ENCODE peak calls at places on chromosomes 3 and 15, in four cellular contexts. I is left ventricle myocardium inferior, H is GM23248, R is lower leg skin. Y is an unnamed sample.

GRCh38 chr3:87191175-87191574 is 35.9 kb upstream of the CHMP2B start:
- DNase-seq in I (no peak), R (no peak), H (peak; percentile 64), Y (no peak)

GRCh38 chr3:119872773-119873172 is 90.9 kb downstream of the NR1I2 start:
- DNase-seq in H (no peak), I (no peak), R (no peak), Y (no peak)

GRCh38 chr3:106088270-106088669 is 219.5 kb upstream of the CBLB start:
- DNase-seq in H (no peak), I (no peak), R (no peak), Y (no peak)

GRCh38 chr3:139173372-139174108 is 128.8 kb upstream of the PRR23C start:
- DNase-seq in R (no peak), I (no peak), H (peak; percentile 76), Y (peak; percentile 11)

GRCh38 chr15:78362716-78363426 is 22.7 kb downstream of the CRABP1 start:
- DNase-seq in R (no peak), I (no peak), H (peak; percentile 39), Y (no peak)

GRCh38 chr3:14289590-14290453 is 111.2 kb downstream of the LSM3 start:
- DNase-seq in H (peak; percentile 87), I (no peak), R (no peak), Y (peak; percentile 69)

GRCh38 chr3:72157782-72158638 is 373.1 kb upstream of the PROK2 start:
- DNase-seq in I (no peak), R (no peak), H (peak; percentile 20), Y (no peak)

GRCh38 chr15:81752974-81753373 is 292.8 kb downstream of the MEX3B start:
- DNase-seq in H (no peak), R (no peak), I (no peak), Y (no peak)

GRCh38 chr3:13822042-13822441 is 57.8 kb downstream of the WNT7A start:
- DNase-seq in H (peak; percentile 58), I (no peak), R (no peak), Y (peak; percentile 92)

GRCh38 chr3:72487078-72487765 is 361.0 kb downstream of the SHQ1 start:
- DNase-seq in I (peak; percentile 46), R (peak; percentile 82), H (peak; percentile 94), Y (peak; percentile 43)

GRCh38 chr15:39511915-39512260 is 69.0 kb upstream of the THBS1 start:
- DNase-seq in H (peak; percentile 80), R (no peak), I (peak; percentile 22), Y (peak; percentile 32)

GRCh38 chr15:78077053-78077859 is at the start of gene TBC1D2B:
- DNase-seq in H (peak; percentile 73), I (peak; percentile 72), R (no peak), Y (peak; percentile 59)

GRCh38 chr3:52527039-52527731 is 6.5 kb downstream of the NT5DC2 start:
- DNase-seq in H (no peak), R (no peak), I (peak; percentile 14), Y (no peak)

GRCh38 chr3:152298393-152299242 is 29.9 kb downstream of the MBNL1 start:
- DNase-seq in H (peak; percentile 92), R (peak; percentile 87), I (peak; percentile 48), Y (peak; percentile 93)

GRCh38 chr3:42043116-42043796 is 47.9 kb upstream of the TRAK1 start:
- DNase-seq in R (no peak), I (peak; percentile 58), H (peak; percentile 45), Y (no peak)

GRCh38 chr3:52005571-52005986 is 9.9 kb upstream of the RPL29 start:
- DNase-seq in H (peak; percentile 85), R (no peak), I (no peak), Y (peak; percentile 74)

DNA sequence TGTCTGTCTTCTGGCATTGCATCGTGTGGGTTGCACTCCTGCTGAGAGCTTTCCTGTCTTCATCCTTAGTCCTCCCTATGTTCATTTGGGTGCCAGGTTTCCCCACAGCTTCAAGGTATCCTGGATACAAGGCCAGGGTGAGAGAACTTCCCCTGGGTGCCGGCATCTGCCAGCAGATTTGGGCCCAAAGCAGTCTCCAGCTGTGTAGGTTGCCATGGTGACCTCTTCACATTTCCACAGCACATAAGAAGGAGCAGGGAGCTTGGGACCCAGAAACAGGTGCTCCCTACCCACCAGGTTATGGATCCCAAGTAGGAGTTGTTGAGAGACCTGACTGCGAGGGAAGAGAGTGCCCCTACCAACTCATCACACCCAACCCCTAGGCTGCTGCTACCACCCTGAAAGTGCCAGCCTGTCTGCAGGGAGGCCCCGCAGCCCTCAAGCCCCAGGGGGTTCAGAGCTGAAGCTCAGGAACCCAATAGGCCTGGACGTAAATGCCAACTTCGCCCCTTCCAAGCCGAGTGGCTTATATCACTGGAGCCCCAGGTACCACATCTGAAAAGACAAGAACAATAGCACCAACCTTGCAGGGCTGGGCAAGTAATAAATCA is 19.9 kb downstream of the TTC21A start:
- DNase-seq in I (no peak), R (no peak), H (no peak), Y (no peak)
- H3K4me3 ChIP-seq in I (no peak overlapping the region), R (no peak overlapping the region), H (no peak overlapping the region), Y (no peak overlapping the region)

DNA sequence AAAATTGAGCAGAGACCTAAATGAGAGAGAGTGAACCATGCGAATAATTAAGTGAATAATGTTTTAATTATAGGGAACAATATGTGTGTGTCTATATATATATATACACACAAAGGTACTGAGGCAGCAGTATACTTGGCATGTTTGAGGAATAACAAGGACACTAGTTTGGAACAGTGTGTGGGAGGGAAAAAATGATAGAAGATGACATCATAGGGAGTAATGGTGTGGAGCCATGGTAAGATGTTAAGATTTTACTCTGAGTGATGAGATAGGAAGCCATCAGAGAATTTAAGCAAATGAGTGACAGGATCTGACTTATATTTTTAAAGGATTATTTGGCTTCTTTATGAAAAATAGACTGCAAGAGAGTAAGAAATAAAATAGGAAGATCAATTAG is 29.1 kb downstream of the DTWD1 start:
- DNase-seq in H (peak; percentile 33), I (no peak), R (no peak), Y (no peak)
- H3K4me3 ChIP-seq in H (no peak overlapping the region), I (no peak overlapping the region), R (no peak overlapping the region), Y (no peak overlapping the region)

GRCh38 chr3:195106418-195106906 is 164.5 kb downstream of the XXYLT1 start:
- DNase-seq in I (peak; percentile 74), R (no peak), H (peak; percentile 83), Y (peak; percentile 47)
- H3K4me3 ChIP-seq in I (peak overlapping the region; percentile 52), R (no peak overlapping the region), H (peak overlapping the region; percentile 65), Y (peak overlapping the region; percentile 21)

DNA sequence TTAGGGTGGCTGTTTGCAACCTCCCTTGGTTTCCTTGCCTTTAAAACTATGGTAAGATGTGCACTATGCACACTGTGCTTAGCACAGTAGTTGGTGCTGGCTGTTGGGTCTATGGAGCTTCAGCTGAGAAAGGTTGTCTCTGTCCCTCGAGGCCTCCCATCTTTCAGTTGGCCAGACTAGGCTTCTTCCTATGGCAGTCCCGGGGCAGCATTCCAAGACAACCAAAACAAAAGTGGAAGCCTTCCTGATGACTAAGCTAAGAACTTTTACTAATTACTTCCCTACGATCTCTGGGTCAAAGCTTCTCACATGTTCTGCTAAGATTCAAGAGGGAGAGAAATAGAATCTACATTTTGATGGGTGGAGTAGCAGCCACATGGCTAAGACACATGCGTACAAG is 342.8 kb downstream of the TUSC7 start:
- DNase-seq in R (no peak), I (no peak), H (peak; percentile 56), Y (no peak)
- H3K4me3 ChIP-seq in R (no peak overlapping the region), I (no peak overlapping the region), H (no peak overlapping the region), Y (no peak overlapping the region)

GRCh38 chr3:147688868-147689267 is 279.7 kb downstream of the ZIC1 start:
- DNase-seq in R (no peak), H (no peak), I (no peak), Y (no peak)
- H3K4me3 ChIP-seq in R (no peak overlapping the region), H (no peak overlapping the region), I (no peak overlapping the region), Y (no peak overlapping the region)

DNA sequence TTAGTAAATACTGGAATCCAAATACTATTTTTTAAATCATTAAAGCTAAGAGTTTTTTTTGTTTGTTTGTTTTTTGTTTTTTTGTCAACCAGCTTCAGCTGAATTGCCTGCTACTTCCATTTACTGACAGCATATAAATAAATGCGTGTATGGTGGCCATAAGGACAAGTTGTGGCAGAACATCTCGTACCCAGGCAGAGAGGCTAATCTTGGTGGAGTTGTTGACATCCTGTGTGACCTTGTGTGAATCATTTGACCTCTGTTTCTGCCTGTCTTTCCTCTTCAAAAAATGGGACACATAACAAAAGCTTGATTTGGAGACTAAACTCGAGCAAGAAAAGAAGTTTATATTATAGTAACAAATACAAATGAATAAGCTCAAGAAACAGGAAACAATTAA is 734.2 kb downstream of the MCTP2 start:
- DNase-seq in H (no peak), R (peak; percentile 18), I (no peak), Y (peak; percentile 21)
- H3K4me3 ChIP-seq in H (no peak overlapping the region), R (no peak overlapping the region), I (no peak overlapping the region), Y (no peak overlapping the region)

DNA sequence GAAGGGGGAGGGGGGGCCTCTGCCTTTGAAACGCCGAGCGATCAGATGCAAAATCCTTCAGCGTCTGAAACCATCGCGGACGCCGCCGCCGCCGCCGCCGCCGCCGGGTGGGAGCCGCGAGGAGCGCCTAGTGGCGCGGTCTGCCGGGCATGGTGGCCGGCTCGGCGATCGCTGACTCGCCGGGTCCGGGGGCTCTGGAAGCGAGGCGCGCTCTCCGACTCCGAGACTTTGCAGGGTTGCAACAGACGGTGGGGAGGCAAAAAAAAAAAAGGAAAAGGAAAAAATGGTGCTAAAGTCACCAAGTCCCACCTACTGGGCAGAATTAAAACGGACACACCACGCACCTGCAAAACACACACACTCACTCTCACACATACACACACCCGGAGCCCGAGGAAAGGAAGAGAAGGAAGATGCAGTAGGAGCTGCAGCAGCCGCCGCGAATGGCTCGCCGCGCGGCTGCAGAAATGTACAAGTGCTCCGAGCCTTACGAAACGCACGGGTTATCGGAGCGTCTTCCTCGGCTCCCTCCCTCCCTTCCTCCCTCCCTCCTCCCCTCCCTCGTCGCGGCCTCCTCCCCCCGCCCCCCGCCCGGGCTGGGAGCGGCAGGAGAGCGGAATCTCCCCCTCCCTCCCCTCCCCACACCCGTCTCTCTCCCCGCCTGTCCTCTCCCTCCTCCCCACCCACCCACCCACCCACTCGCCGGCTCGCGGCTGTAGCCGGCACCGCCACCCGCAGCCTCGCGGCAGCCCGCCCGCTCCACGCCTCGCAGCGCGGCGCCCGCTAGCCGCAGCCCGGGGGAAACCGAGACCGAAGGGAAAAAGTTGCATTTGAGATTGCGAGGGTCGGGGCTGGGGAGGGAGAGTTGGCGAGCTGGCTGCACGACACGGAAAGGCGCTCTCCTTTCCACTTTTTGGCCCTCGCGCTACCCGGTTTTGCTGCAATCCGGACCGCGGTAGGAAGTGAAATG is at the start of gene NTRK3:
- DNase-seq in H (peak; percentile 44), I (no peak), R (no peak), Y (peak; percentile 6)
- H3K4me3 ChIP-seq in H (peak within 1 kb of the TSS; percentile 58), I (peak within 1 kb of the TSS; percentile 67), R (peak within 1 kb of the TSS; percentile 16), Y (no peak within 1 kb of the TSS)

GRCh38 chr3:179147571-179148445 is at the start of gene PIK3CA:
- DNase-seq in I (peak; percentile 93), H (peak; percentile 99), R (peak; percentile 97), Y (peak; percentile 98)

GRCh38 chr3:179149239-179149887 is 1.2 kb downstream of the PIK3CA start:
- DNase-seq in I (no peak), H (peak; percentile 74), R (peak; percentile 29), Y (peak; percentile 60)

GRCh38 chr3:179148446-179149238 is 485 bp downstream of the PIK3CA start:
- DNase-seq in R (peak; percentile 27), I (peak; percentile 53), H (peak; percentile 77), Y (peak; percentile 69)

GRCh38 chr3:179151474-179151873 is 3.3 kb downstream of the PIK3CA start:
- DNase-seq in H (no peak), R (no peak), I (no peak), Y (no peak)

GRCh38 chr3:179149951-179150350 is 1.8 kb downstream of the PIK3CA start:
- DNase-seq in H (peak; percentile 14), R (no peak), I (no peak), Y (no peak)
- H3K4me3 ChIP-seq in H (peak overlapping the region; percentile 97), R (no peak overlapping the region), I (peak overlapping the region; percentile 96), Y (peak overlapping the region; percentile 93)

Y was measured in epithelial cell of esophagus.